ENCODE peak calls at places on chromosomes 16 and 17, in nine cellular contexts. One of them, this sample, is unnamed.

GRCh38 chr17:6098466-6099180 is 28.4 kb downstream of the WSCD1 start:
- DNase-seq in T-helper 2 cell: no peak
- DNase-seq in type B pancreatic cell: no peak
- DNase-seq in astrocyte of the spinal cord: no peak
- DNase-seq in T-helper 1 cell: no peak
- DNase-seq in posterior vena cava: peak
- DNase-seq in HTR-8/SVneo: no peak
- DNase-seq in activated naive CD8-positive, alpha-beta T cell treated with anti-CD3 and anti-CD28 coated beads for 36 hours: no peak
- DNase-seq in iPS DF 6.9: no peak
- DNase-seq in this sample: no peak

GRCh38 chr17:10197721-10198508 is 491 bp downstream of the GAS7 start:
- DNase-seq in posterior vena cava: peak
- DNase-seq in astrocyte of the spinal cord: no peak
- DNase-seq in activated naive CD8-positive, alpha-beta T cell treated with anti-CD3 and anti-CD28 coated beads for 36 hours: peak
- DNase-seq in type B pancreatic cell: peak
- DNase-seq in iPS DF 6.9: no peak
- DNase-seq in HTR-8/SVneo: no peak
- DNase-seq in T-helper 1 cell: no peak
- DNase-seq in T-helper 2 cell: peak
- DNase-seq in this sample: no peak

GRCh38 chr16:11916524-11917285 is 949 bp upstream of the GSPT1 start:
- DNase-seq in T-helper 1 cell: no peak
- DNase-seq in activated naive CD8-positive, alpha-beta T cell treated with anti-CD3 and anti-CD28 coated beads for 36 hours: no peak
- DNase-seq in iPS DF 6.9: no peak
- DNase-seq in T-helper 2 cell: no peak
- DNase-seq in type B pancreatic cell: no peak
- DNase-seq in HTR-8/SVneo: peak
- DNase-seq in astrocyte of the spinal cord: peak
- DNase-seq in posterior vena cava: no peak
- DNase-seq in this sample: no peak

GRCh38 chr16:16038950-16039349 is 89.5 kb downstream of the ABCC1 start:
- DNase-seq in T-helper 1 cell: no peak
- DNase-seq in type B pancreatic cell: no peak
- DNase-seq in T-helper 2 cell: no peak
- DNase-seq in astrocyte of the spinal cord: no peak
- DNase-seq in activated naive CD8-positive, alpha-beta T cell treated with anti-CD3 and anti-CD28 coated beads for 36 hours: no peak
- DNase-seq in posterior vena cava: no peak
- DNase-seq in HTR-8/SVneo: no peak
- DNase-seq in iPS DF 6.9: no peak
- DNase-seq in this sample: no peak

GRCh38 chr17:82288602-82288927 is 15.1 kb upstream of the CSNK1D start:
- DNase-seq in activated naive CD8-positive, alpha-beta T cell treated with anti-CD3 and anti-CD28 coated beads for 36 hours: no peak
- DNase-seq in iPS DF 6.9: no peak
- DNase-seq in astrocyte of the spinal cord: no peak
- DNase-seq in type B pancreatic cell: no peak
- DNase-seq in posterior vena cava: no peak
- DNase-seq in HTR-8/SVneo: no peak
- DNase-seq in T-helper 2 cell: no peak
- DNase-seq in T-helper 1 cell: no peak
- DNase-seq in this sample: no peak

GRCh38 chr16:54076006-54076504 is 210.5 kb downstream of the IRX3 start:
- DNase-seq in HTR-8/SVneo: no peak
- DNase-seq in iPS DF 6.9: no peak
- DNase-seq in type B pancreatic cell: no peak
- DNase-seq in T-helper 1 cell: no peak
- DNase-seq in posterior vena cava: no peak
- DNase-seq in activated naive CD8-positive, alpha-beta T cell treated with anti-CD3 and anti-CD28 coated beads for 36 hours: no peak
- DNase-seq in astrocyte of the spinal cord: no peak
- DNase-seq in T-helper 2 cell: no peak
- DNase-seq in this sample: no peak

GRCh38 chr16:17467923-17468540 is 2.7 kb downstream of the XYLT1 start:
- DNase-seq in posterior vena cava: peak
- DNase-seq in type B pancreatic cell: no peak
- DNase-seq in HTR-8/SVneo: no peak
- DNase-seq in astrocyte of the spinal cord: peak
- DNase-seq in T-helper 2 cell: no peak
- DNase-seq in iPS DF 6.9: no peak
- DNase-seq in T-helper 1 cell: no peak
- DNase-seq in activated naive CD8-positive, alpha-beta T cell treated with anti-CD3 and anti-CD28 coated beads for 36 hours: peak
- DNase-seq in this sample: peak

GRCh38 chr16:88453621-88454314 is 688 bp downstream of the ZFPM1 start:
- DNase-seq in type B pancreatic cell: no peak
- DNase-seq in astrocyte of the spinal cord: no peak
- DNase-seq in T-helper 1 cell: no peak
- DNase-seq in T-helper 2 cell: no peak
- DNase-seq in HTR-8/SVneo: no peak
- DNase-seq in iPS DF 6.9: no peak
- DNase-seq in posterior vena cava: no peak
- DNase-seq in activated naive CD8-positive, alpha-beta T cell treated with anti-CD3 and anti-CD28 coated beads for 36 hours: peak
- DNase-seq in this sample: no peak

GRCh38 chr17:50938821-50939541 is 72.8 kb upstream of the TOB1 start:
- DNase-seq in activated naive CD8-positive, alpha-beta T cell treated with anti-CD3 and anti-CD28 coated beads for 36 hours: no peak
- DNase-seq in T-helper 2 cell: no peak
- DNase-seq in type B pancreatic cell: no peak
- DNase-seq in iPS DF 6.9: no peak
- DNase-seq in HTR-8/SVneo: no peak
- DNase-seq in posterior vena cava: peak
- DNase-seq in T-helper 1 cell: no peak
- DNase-seq in astrocyte of the spinal cord: no peak
- DNase-seq in this sample: no peak

GRCh38 chr17:35051183-35051578 is 12.3 kb downstream of the RFFL start:
- DNase-seq in activated naive CD8-positive, alpha-beta T cell treated with anti-CD3 and anti-CD28 coated beads for 36 hours: no peak
- DNase-seq in posterior vena cava: no peak
- DNase-seq in T-helper 2 cell: peak
- DNase-seq in iPS DF 6.9: no peak
- DNase-seq in T-helper 1 cell: peak
- DNase-seq in type B pancreatic cell: no peak
- DNase-seq in astrocyte of the spinal cord: no peak
- DNase-seq in HTR-8/SVneo: no peak
- DNase-seq in this sample: no peak

GRCh38 chr17:81218459-81218858 is 4.3 kb downstream of the CEP131 start:
- DNase-seq in type B pancreatic cell: no peak
- DNase-seq in T-helper 2 cell: no peak
- DNase-seq in activated naive CD8-positive, alpha-beta T cell treated with anti-CD3 and anti-CD28 coated beads for 36 hours: no peak
- DNase-seq in HTR-8/SVneo: no peak
- DNase-seq in iPS DF 6.9: no peak
- DNase-seq in T-helper 1 cell: no peak
- DNase-seq in astrocyte of the spinal cord: no peak
- DNase-seq in posterior vena cava: no peak
- DNase-seq in this sample: no peak

GRCh38 chr17:33200587-33200986 is 92.5 kb downstream of the ASIC2 start:
- DNase-seq in T-helper 2 cell: no peak
- DNase-seq in type B pancreatic cell: no peak
- DNase-seq in posterior vena cava: no peak
- DNase-seq in astrocyte of the spinal cord: no peak
- DNase-seq in iPS DF 6.9: no peak
- DNase-seq in activated naive CD8-positive, alpha-beta T cell treated with anti-CD3 and anti-CD28 coated beads for 36 hours: no peak
- DNase-seq in HTR-8/SVneo: no peak
- DNase-seq in T-helper 1 cell: no peak
- DNase-seq in this sample: no peak

GRCh38 chr17:18141210-18141803 is 32.8 kb downstream of the MYO15A start:
- DNase-seq in type B pancreatic cell: no peak
- DNase-seq in activated naive CD8-positive, alpha-beta T cell treated with anti-CD3 and anti-CD28 coated beads for 36 hours: no peak
- DNase-seq in astrocyte of the spinal cord: peak
- DNase-seq in iPS DF 6.9: no peak
- DNase-seq in HTR-8/SVneo: peak
- DNase-seq in T-helper 1 cell: no peak
- DNase-seq in posterior vena cava: no peak
- DNase-seq in T-helper 2 cell: peak
- DNase-seq in this sample: peak

GRCh38 chr16:55100100-55100499 is 169.4 kb downstream of the IRX5 start:
- DNase-seq in T-helper 1 cell: no peak
- DNase-seq in activated naive CD8-positive, alpha-beta T cell treated with anti-CD3 and anti-CD28 coated beads for 36 hours: no peak
- DNase-seq in T-helper 2 cell: no peak
- DNase-seq in astrocyte of the spinal cord: no peak
- DNase-seq in type B pancreatic cell: no peak
- DNase-seq in iPS DF 6.9: no peak
- DNase-seq in posterior vena cava: no peak
- DNase-seq in HTR-8/SVneo: no peak
- DNase-seq in this sample: no peak

GRCh38 chr17:559699-560378 is 154.8 kb downstream of the VPS53 start:
- DNase-seq in posterior vena cava: no peak
- DNase-seq in iPS DF 6.9: no peak
- DNase-seq in T-helper 2 cell: no peak
- DNase-seq in T-helper 1 cell: no peak
- DNase-seq in astrocyte of the spinal cord: peak
- DNase-seq in activated naive CD8-positive, alpha-beta T cell treated with anti-CD3 and anti-CD28 coated beads for 36 hours: no peak
- DNase-seq in HTR-8/SVneo: peak
- DNase-seq in type B pancreatic cell: no peak
- DNase-seq in this sample: no peak

GRCh38 chr17:41784207-41784744 is 2.2 kb downstream of the JUP start:
- DNase-seq in type B pancreatic cell: no peak
- DNase-seq in iPS DF 6.9: no peak
- DNase-seq in T-helper 1 cell: no peak
- DNase-seq in T-helper 2 cell: no peak
- DNase-seq in activated naive CD8-positive, alpha-beta T cell treated with anti-CD3 and anti-CD28 coated beads for 36 hours: no peak
- DNase-seq in posterior vena cava: no peak
- DNase-seq in astrocyte of the spinal cord: no peak
- DNase-seq in HTR-8/SVneo: peak
- DNase-seq in this sample: no peak

GRCh38 chr16:88383401-88384221 is 852 bp downstream of the ZNF469 start:
- DNase-seq in type B pancreatic cell: no peak
- DNase-seq in T-helper 2 cell: no peak
- DNase-seq in iPS DF 6.9: no peak
- DNase-seq in posterior vena cava: peak
- DNase-seq in activated naive CD8-positive, alpha-beta T cell treated with anti-CD3 and anti-CD28 coated beads for 36 hours: no peak
- DNase-seq in T-helper 1 cell: no peak
- DNase-seq in HTR-8/SVneo: peak
- DNase-seq in astrocyte of the spinal cord: peak
- DNase-seq in this sample: no peak

GRCh38 chr17:40499551-40500189 is 1.8 kb downstream of the TNS4 start:
- DNase-seq in activated naive CD8-positive, alpha-beta T cell treated with anti-CD3 and anti-CD28 coated beads for 36 hours: no peak
- DNase-seq in iPS DF 6.9: no peak
- DNase-seq in T-helper 1 cell: no peak
- DNase-seq in T-helper 2 cell: no peak
- DNase-seq in posterior vena cava: peak
- DNase-seq in type B pancreatic cell: no peak
- DNase-seq in HTR-8/SVneo: peak
- DNase-seq in astrocyte of the spinal cord: peak
- DNase-seq in this sample: no peak

GRCh38 chr17:16882243-16882925 is 89.5 kb downstream of the TNFRSF13B start:
- DNase-seq in astrocyte of the spinal cord: no peak
- DNase-seq in activated naive CD8-positive, alpha-beta T cell treated with anti-CD3 and anti-CD28 coated beads for 36 hours: no peak
- DNase-seq in T-helper 1 cell: no peak
- DNase-seq in HTR-8/SVneo: no peak
- DNase-seq in posterior vena cava: no peak
- DNase-seq in type B pancreatic cell: no peak
- DNase-seq in iPS DF 6.9: no peak
- DNase-seq in T-helper 2 cell: no peak
- DNase-seq in this sample: no peak

GRCh38 chr16:85845276-85845675 is 45.8 kb downstream of the COX4I1 start:
- DNase-seq in activated naive CD8-positive, alpha-beta T cell treated with anti-CD3 and anti-CD28 coated beads for 36 hours: no peak
- DNase-seq in HTR-8/SVneo: no peak
- DNase-seq in iPS DF 6.9: no peak
- DNase-seq in T-helper 1 cell: no peak
- DNase-seq in T-helper 2 cell: no peak
- DNase-seq in astrocyte of the spinal cord: no peak
- DNase-seq in posterior vena cava: peak
- DNase-seq in type B pancreatic cell: no peak
- DNase-seq in this sample: no peak

GRCh38 chr16:48076455-48077012 is 79.3 kb downstream of the ABCC12 start:
- DNase-seq in astrocyte of the spinal cord: peak
- DNase-seq in activated naive CD8-positive, alpha-beta T cell treated with anti-CD3 and anti-CD28 coated beads for 36 hours: no peak
- DNase-seq in type B pancreatic cell: no peak
- DNase-seq in iPS DF 6.9: no peak
- DNase-seq in T-helper 2 cell: no peak
- DNase-seq in HTR-8/SVneo: no peak
- DNase-seq in posterior vena cava: no peak
- DNase-seq in T-helper 1 cell: no peak
- DNase-seq in this sample: no peak

GRCh38 chr16:19625039-19625438 is 69.5 kb downstream of the VPS35L start:
- DNase-seq in iPS DF 6.9: no peak
- DNase-seq in posterior vena cava: no peak
- DNase-seq in T-helper 1 cell: no peak
- DNase-seq in astrocyte of the spinal cord: no peak
- DNase-seq in HTR-8/SVneo: no peak
- DNase-seq in T-helper 2 cell: no peak
- DNase-seq in type B pancreatic cell: no peak
- DNase-seq in activated naive CD8-positive, alpha-beta T cell treated with anti-CD3 and anti-CD28 coated beads for 36 hours: no peak
- DNase-seq in this sample: no peak

GRCh38 chr16:15034266-15035162 is 21.4 kb downstream of the NTAN1 start:
- DNase-seq in posterior vena cava: no peak
- DNase-seq in T-helper 2 cell: no peak
- DNase-seq in HTR-8/SVneo: no peak
- DNase-seq in iPS DF 6.9: no peak
- DNase-seq in astrocyte of the spinal cord: no peak
- DNase-seq in activated naive CD8-positive, alpha-beta T cell treated with anti-CD3 and anti-CD28 coated beads for 36 hours: no peak
- DNase-seq in T-helper 1 cell: no peak
- DNase-seq in type B pancreatic cell: no peak
- DNase-seq in this sample: no peak

GRCh38 chr17:46770818-46771600 is 47.5 kb downstream of the WNT3 start:
- DNase-seq in T-helper 2 cell: no peak
- DNase-seq in astrocyte of the spinal cord: peak
- DNase-seq in type B pancreatic cell: no peak
- DNase-seq in activated naive CD8-positive, alpha-beta T cell treated with anti-CD3 and anti-CD28 coated beads for 36 hours: peak
- DNase-seq in posterior vena cava: peak
- DNase-seq in HTR-8/SVneo: peak
- DNase-seq in T-helper 1 cell: no peak
- DNase-seq in iPS DF 6.9: no peak
- DNase-seq in this sample: peak